ENCODE peak calls at places on chromosome 1, in six cellular contexts. Z is neural progenitor cell; I is adrenal gland; U is CD8-positive, alpha-beta memory T cell; L is fibroblast of lung; B is tibial artery. Q is an unnamed sample.

GRCh38 chr1:233242827-233243483 is 52.6 kb downstream of the PCNX2 start:
- DNase-seq in Z (no peak), I (no peak), U (no peak), L (no peak), B (no peak), Q (no peak)

GRCh38 chr1:214317300-214317699 is 36.3 kb downstream of the SMYD2 start:
- DNase-seq in Z (no peak), I (no peak), U (no peak), L (no peak), B (no peak), Q (no peak)

GRCh38 chr1:84103197-84103992 is 40.7 kb upstream of the PRKACB start:
- DNase-seq in Z (peak; percentile 46), I (peak; percentile 75), U (no peak), L (peak; percentile 97), B (peak; percentile 73), Q (peak; percentile 65)

GRCh38 chr1:7781923-7782495 is 2.1 kb upstream of the PER3 start:
- DNase-seq in Z (no peak), I (no peak), U (no peak), L (no peak), B (no peak), Q (no peak)

GRCh38 chr1:66402194-66402593 is 131.8 kb upstream of the SGIP1 start:
- DNase-seq in Z (no peak), I (peak; percentile 46), U (no peak), L (no peak), B (peak; percentile 94), Q (peak; percentile 81)

GRCh38 chr1:26094677-26095383 is 16.8 kb upstream of the PDIK1L start:
- DNase-seq in Z (peak; percentile 65), I (peak; percentile 32), U (no peak), L (no peak), B (no peak), Q (no peak)

GRCh38 chr1:109300650-109301151 is 6.1 kb downstream of the MYBPHL start:
- DNase-seq in Z (no peak), I (no peak), U (no peak), L (no peak), B (no peak), Q (no peak)

GRCh38 chr1:194975913-194976312 is 1632.3 kb downstream of the KCNT2 start:
- DNase-seq in Z (no peak), I (no peak), U (no peak), L (peak; percentile 51), B (no peak), Q (no peak)

GRCh38 chr1:238752332-238752731 is 634.0 kb upstream of the CHRM3 start:
- DNase-seq in Z (no peak), I (no peak), U (no peak), L (peak; percentile 50), B (no peak), Q (no peak)

GRCh38 chr1:7531562-7532340 is 239.3 kb upstream of the VAMP3 start:
- DNase-seq in Z (no peak), I (no peak), U (no peak), L (no peak), B (no peak), Q (no peak)

GRCh38 chr1:45206808-45207624 is 611 bp upstream of the ZSWIM5 start:
- DNase-seq in Z (no peak), I (no peak), U (no peak), L (no peak), B (no peak), Q (no peak)

GRCh38 chr1:94305704-94306103 is 68.3 kb upstream of the ARHGAP29 start:
- DNase-seq in Z (no peak), I (no peak), U (no peak), L (peak; percentile 96), B (no peak), Q (no peak)

GRCh38 chr1:109266965-109267364 is 16.0 kb downstream of the PSRC1 start:
- DNase-seq in Z (no peak), I (no peak), U (no peak), L (peak; percentile 94), B (no peak), Q (no peak)

GRCh38 chr1:216554934-216555333 is 131.7 kb upstream of the USH2A start:
- DNase-seq in Z (no peak), I (no peak), U (no peak), L (peak; percentile 6), B (no peak), Q (no peak)

GRCh38 chr1:79117376-79117775 is 110.8 kb upstream of the ADGRL4 start:
- DNase-seq in Z (no peak), I (no peak), U (no peak), L (peak; percentile 58), B (no peak), Q (no peak)

GRCh38 chr1:116571215-116571919 is 541 bp upstream of the CD58 start:
- DNase-seq in Z (peak; percentile 15), I (peak; percentile 18), U (no peak), L (no peak), B (no peak), Q (no peak)

GRCh38 chr1:231600461-231600976 is 26.1 kb upstream of the DISC1 start:
- DNase-seq in Z (no peak), I (no peak), U (no peak), L (peak; percentile 20), B (no peak), Q (no peak)

GRCh38 chr1:91545506-91546300 is 45.1 kb downstream of the CDC7 start:
- DNase-seq in Z (no peak), I (no peak), U (no peak), L (no peak), B (no peak), Q (no peak)

GRCh38 chr1:155127105-155127671 is 488 bp upstream of the EFNA1 start:
- DNase-seq in Z (peak; percentile 55), I (peak; percentile 81), U (no peak), L (peak; percentile 55), B (peak; percentile 74), Q (no peak)

GRCh38 chr1:175602186-175602585 is 141.2 kb downstream of the TNR start:
- DNase-seq in Z (no peak), I (no peak), U (no peak), L (no peak), B (no peak), Q (no peak)

DNA sequence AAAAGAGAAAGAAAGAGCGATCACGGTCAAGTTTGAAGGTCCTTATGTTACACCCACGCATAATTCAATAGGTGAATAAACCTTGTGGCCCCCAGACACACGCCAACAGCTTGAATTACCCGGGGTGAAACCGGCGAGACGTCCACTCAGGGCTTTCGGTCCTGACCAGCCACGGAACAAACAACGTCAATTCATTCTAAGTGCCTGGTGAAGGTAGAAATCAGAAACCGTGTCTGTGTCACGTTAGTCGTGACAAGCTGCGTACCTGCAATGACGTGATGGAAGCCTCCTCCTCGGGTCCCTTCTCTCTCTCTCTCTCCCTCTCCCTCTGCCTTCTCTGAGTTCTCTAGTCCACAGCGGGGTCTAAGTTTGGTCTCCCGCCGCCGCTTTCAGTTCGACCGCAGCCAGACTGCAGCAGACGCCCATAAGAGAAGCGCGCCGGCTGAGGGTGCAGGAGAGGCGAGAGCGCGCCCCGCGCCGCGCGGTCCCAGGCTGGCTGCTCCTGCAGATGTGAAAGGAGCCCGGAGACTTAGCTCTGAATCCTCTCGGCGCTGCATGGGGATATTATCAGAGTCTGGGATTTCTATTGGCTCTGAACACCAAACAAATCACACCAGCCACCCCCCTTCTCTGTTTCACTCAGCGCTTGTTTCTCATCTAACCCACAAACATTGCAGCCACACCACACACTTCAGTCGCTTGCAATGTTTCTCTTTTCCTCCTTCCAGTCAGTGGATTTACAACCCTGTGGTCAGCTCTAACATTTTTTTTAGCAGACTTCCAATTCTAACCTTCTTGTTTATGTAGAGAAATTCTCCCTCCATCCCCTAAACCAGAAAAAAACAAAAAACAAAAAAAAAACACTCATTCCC is at the start of gene GREM2:
- DNase-seq in Z (peak; percentile 85), I (peak; percentile 44), U (peak; percentile 31), L (peak; percentile 97), B (no peak), Q (no peak)
- H3K4me3 ChIP-seq in Z (peak within 1 kb of the TSS; percentile 61), I (no peak within 1 kb of the TSS), U (peak within 1 kb of the TSS; percentile 62), L (peak within 1 kb of the TSS; percentile 98), B (peak within 1 kb of the TSS; percentile 48), Q (peak within 1 kb of the TSS; percentile 57)

DNA sequence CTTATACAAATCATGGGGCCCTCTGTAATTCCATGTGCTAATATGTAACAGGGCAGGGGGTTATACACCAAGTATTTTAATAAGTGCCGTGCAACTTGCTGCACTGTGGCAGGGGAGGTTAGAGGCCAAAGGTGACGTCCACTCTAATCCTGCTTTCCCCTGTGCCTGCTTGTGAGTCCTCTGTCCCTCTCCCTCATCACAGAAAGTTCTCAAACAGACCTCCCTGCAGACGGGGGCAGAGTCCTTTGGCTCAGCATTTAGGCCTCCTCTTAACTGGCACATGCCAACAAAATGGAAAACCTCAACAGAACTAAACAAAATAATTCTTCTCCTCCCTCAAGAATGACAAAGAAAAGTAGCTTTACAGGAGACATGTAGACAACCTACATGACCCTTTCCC is 2.9 kb downstream of the RXRG start:
- DNase-seq in Z (peak; percentile 31), I (no peak), U (no peak), L (no peak), B (no peak), Q (no peak)
- H3K27me3 ChIP-seq in Z (peaks cover 62% of the 10 kb centered on the region), I (peaks cover 16% of the 10 kb centered on the region), U (peaks cover 22% of the 10 kb centered on the region), L (peaks cover 16% of the 10 kb centered on the region), B (no peaks in the 10 kb centered on the region), Q (peaks cover 3% of the 10 kb centered on the region)

GRCh38 chr1:183604048-183604808 is 14.0 kb upstream of the NCF2 start:
- DNase-seq in Z (no peak), I (no peak), U (no peak), L (peak; percentile 98), B (no peak), Q (peak; percentile 65)

GRCh38 chr1:183604811-183605210 is 14.6 kb upstream of the NCF2 start:
- DNase-seq in Z (no peak), I (no peak), U (no peak), L (no peak), B (no peak), Q (no peak)

GRCh38 chr1:183607322-183607980 is 17.2 kb upstream of the NCF2 start:
- DNase-seq in Z (no peak), I (no peak), U (no peak), L (no peak), B (no peak), Q (no peak)

GRCh38 chr1:183602510-183602909 is 12.3 kb upstream of the NCF2 start:
- DNase-seq in Z (no peak), I (no peak), U (no peak), L (no peak), B (no peak), Q (no peak)

GRCh38 chr1:183605904-183606303 is 15.6 kb upstream of the NCF2 start:
- DNase-seq in Z (no peak), I (no peak), U (no peak), L (no peak), B (no peak), Q (no peak)
- H3K27ac ChIP-seq in Z (no peak overlapping the region), I (no peak overlapping the region), U (no peak overlapping the region), L (no peak overlapping the region), B (no peak overlapping the region), Q (no peak overlapping the region)

DNA sequence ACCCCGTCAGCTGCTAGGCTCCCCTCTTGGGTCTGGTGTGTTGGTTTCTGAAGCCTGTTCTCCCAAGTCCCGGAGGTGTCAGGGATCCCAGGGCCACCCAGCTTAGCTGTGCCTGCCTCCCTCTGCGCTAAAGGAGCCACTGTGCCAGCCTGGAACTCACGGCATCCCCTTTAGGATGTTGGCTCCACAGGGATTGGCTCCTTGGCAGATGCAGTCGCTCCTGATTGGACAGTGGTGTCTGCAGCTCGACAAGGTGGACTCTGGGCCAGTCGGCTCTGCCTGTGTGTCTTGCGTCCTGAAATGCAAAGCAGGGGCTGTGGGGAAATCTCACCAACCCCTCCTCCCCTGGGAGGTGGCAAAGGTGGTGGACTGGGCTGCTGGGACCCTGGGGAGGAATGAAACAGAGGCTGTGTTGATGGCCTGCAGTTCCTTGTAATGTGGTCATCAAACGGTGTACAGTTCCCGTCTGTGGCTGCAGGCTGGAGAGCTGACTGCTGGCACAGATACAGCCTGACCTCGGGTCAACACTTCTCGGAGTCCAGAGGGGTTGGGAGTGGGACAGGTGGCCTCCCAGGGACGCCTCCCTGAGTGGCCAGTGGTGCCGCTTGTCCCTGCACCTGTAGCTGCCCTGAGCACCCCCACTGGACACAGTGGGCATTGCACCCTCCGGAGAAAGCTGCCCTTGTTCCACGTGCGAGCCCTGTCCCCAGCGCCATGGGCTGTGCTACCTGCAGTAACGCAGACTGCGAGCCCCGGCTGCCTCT is 11.5 kb upstream of the KCNAB2 start:
- DNase-seq in Z (peak; percentile 76), I (peak; percentile 55), U (no peak), L (no peak), B (no peak), Q (no peak)
- H3K4me3 ChIP-seq in Z (peak overlapping the region; percentile 43), I (no peak overlapping the region), U (no peak overlapping the region), L (no peak overlapping the region), B (no peak overlapping the region), Q (no peak overlapping the region)